ENCODE peak calls at places on chromosomes 4 and X, in seven cellular contexts. M is HAP-1; F is renal cortical epithelial cell; V is activated T-cell treated with anti-CD3 and anti-CD28 coated beads for 48 hours; D is fibroblast of pulmonary artery; B is T follicular helper cell; T is activated CD8-positive, alpha-beta T cell treated with anti-CD3 and anti-CD28 coated beads, Interleukin-2, amount 10 ng/mL, durations not matched to agents 7 days and 5 days. Z is an unnamed sample.

GRCh38 chr4:839675-840443 is 13.9 kb upstream of the CPLX1 start:
- DNase-seq in B (no peak), D (no peak), T (no peak), F (no peak), V (no peak), M (no peak), Z (no peak)

GRCh38 chrX:80216086-80216485 is 201.5 kb downstream of the TBX22 start:
- DNase-seq in D (peak), V (no peak), F (peak), B (no peak), M (no peak), T (no peak), Z (no peak)

GRCh38 chr4:26433556-26433955 is 56.7 kb downstream of the CCKAR start:
- DNase-seq in T (no peak), F (no peak), D (peak), B (no peak), M (no peak), V (no peak), Z (no peak)

GRCh38 chrX:152810403-152810802 is 20.2 kb downstream of the CETN2 start:
- DNase-seq in T (no peak), D (no peak), B (no peak), F (no peak), V (no peak), M (no peak), Z (no peak)

GRCh38 chr4:101973331-101973730 is 182.8 kb downstream of the BANK1 start:
- DNase-seq in F (no peak), B (no peak), T (no peak), V (no peak), D (no peak), M (no peak), Z (no peak)

GRCh38 chr4:142314686-142315085 is 531.4 kb downstream of the INPP4B start:
- DNase-seq in D (no peak), B (no peak), M (no peak), T (no peak), V (no peak), F (peak), Z (no peak)

GRCh38 chr4:156575430-156576073 is 396.0 kb downstream of the PDGFC start:
- DNase-seq in M (no peak), B (no peak), F (peak), D (peak), T (no peak), V (no peak), Z (no peak)

GRCh38 chr4:17502764-17503163 is 9.1 kb downstream of the QDPR start:
- DNase-seq in T (no peak), V (no peak), D (peak), F (peak), B (no peak), M (no peak), Z (no peak)